ENCODE peak calls at places on chromosomes 2 and 18, in six cellular contexts. One of them, this sample, is unnamed.

GRCh38 chr18:8720141-8720540 is 14.8 kb downstream of the MTCL1 start:
- DNase-seq in H1: no peak
- DNase-seq in fibroblast of lung: no peak
- DNase-seq in mammary epithelial cell: no peak
- DNase-seq in MM.1S: no peak
- DNase-seq in GM23248: no peak
- DNase-seq in this sample: no peak

GRCh38 chr2:144505245-144505801 is 14.6 kb downstream of the ZEB2 start:
- DNase-seq in fibroblast of lung: peak; percentile 70
- DNase-seq in H1: no peak
- DNase-seq in mammary epithelial cell: peak; percentile 19
- DNase-seq in MM.1S: no peak
- DNase-seq in GM23248: peak; percentile 87
- DNase-seq in this sample: no peak

GRCh38 chr2:42979416-42979869 is 187.1 kb upstream of the HAAO start:
- DNase-seq in H1: no peak
- DNase-seq in mammary epithelial cell: no peak
- DNase-seq in GM23248: no peak
- DNase-seq in MM.1S: no peak
- DNase-seq in fibroblast of lung: no peak
- DNase-seq in this sample: no peak

GRCh38 chr2:161578998-161579397 is 45.2 kb upstream of the SLC4A10 start:
- DNase-seq in mammary epithelial cell: no peak
- DNase-seq in fibroblast of lung: no peak
- DNase-seq in GM23248: no peak
- DNase-seq in MM.1S: no peak
- DNase-seq in H1: no peak
- DNase-seq in this sample: no peak

GRCh38 chr2:201807452-201807980 is 1.2 kb downstream of the CDK15 start:
- DNase-seq in H1: no peak
- DNase-seq in mammary epithelial cell: no peak
- DNase-seq in fibroblast of lung: peak; percentile 74
- DNase-seq in GM23248: peak; percentile 85
- DNase-seq in MM.1S: no peak
- DNase-seq in this sample: no peak

GRCh38 chr2:1627628-1628371 is 116.5 kb downstream of the PXDN start:
- DNase-seq in GM23248: no peak
- DNase-seq in MM.1S: no peak
- DNase-seq in mammary epithelial cell: no peak
- DNase-seq in H1: no peak
- DNase-seq in fibroblast of lung: peak; percentile 86
- DNase-seq in this sample: no peak

GRCh38 chr2:234453216-234453615 is 43.7 kb downstream of the ARL4C start:
- DNase-seq in fibroblast of lung: peak; percentile 40
- DNase-seq in GM23248: no peak
- DNase-seq in mammary epithelial cell: peak; percentile 48
- DNase-seq in H1: no peak
- DNase-seq in MM.1S: no peak
- DNase-seq in this sample: no peak

GRCh38 chr2:72859831-72860262 is 27.4 kb upstream of the SPR start:
- DNase-seq in fibroblast of lung: peak; percentile 38
- DNase-seq in MM.1S: peak; percentile 84
- DNase-seq in GM23248: peak; percentile 67
- DNase-seq in H1: no peak
- DNase-seq in mammary epithelial cell: peak; percentile 75
- DNase-seq in this sample: peak; percentile 35

GRCh38 chr18:50545936-50546335 is 14.0 kb upstream of the MAPK4 start:
- DNase-seq in GM23248: no peak
- DNase-seq in mammary epithelial cell: no peak
- DNase-seq in H1: no peak
- DNase-seq in MM.1S: no peak
- DNase-seq in fibroblast of lung: no peak
- DNase-seq in this sample: no peak

GRCh38 chr2:41728757-41729338 is 319.0 kb upstream of the PKDCC start:
- DNase-seq in H1: no peak
- DNase-seq in MM.1S: no peak
- DNase-seq in mammary epithelial cell: no peak
- DNase-seq in GM23248: no peak
- DNase-seq in fibroblast of lung: no peak
- DNase-seq in this sample: no peak

GRCh38 chr2:101679037-101679726 is 18.3 kb upstream of the MAP4K4 start:
- DNase-seq in MM.1S: no peak
- DNase-seq in fibroblast of lung: peak; percentile 92
- DNase-seq in H1: no peak
- DNase-seq in mammary epithelial cell: peak; percentile 37
- DNase-seq in GM23248: peak; percentile 79
- DNase-seq in this sample: no peak

GRCh38 chr18:58223717-58224424 is 179.8 kb downstream of the NEDD4L start:
- DNase-seq in GM23248: peak; percentile 97
- DNase-seq in mammary epithelial cell: peak; percentile 96
- DNase-seq in H1: no peak
- DNase-seq in fibroblast of lung: peak; percentile 93
- DNase-seq in MM.1S: no peak
- DNase-seq in this sample: no peak

GRCh38 chr2:143264851-143265250 is 135.6 kb downstream of the ARHGAP15 start:
- DNase-seq in H1: no peak
- DNase-seq in fibroblast of lung: peak; percentile 91
- DNase-seq in mammary epithelial cell: no peak
- DNase-seq in GM23248: peak; percentile 94
- DNase-seq in MM.1S: no peak
- DNase-seq in this sample: no peak

GRCh38 chr2:63849381-63850203 is 7.9 kb downstream of the UGP2 start:
- DNase-seq in GM23248: peak; percentile 39
- DNase-seq in MM.1S: no peak
- DNase-seq in H1: peak; percentile 58
- DNase-seq in mammary epithelial cell: no peak
- DNase-seq in fibroblast of lung: peak; percentile 78
- DNase-seq in this sample: no peak

GRCh38 chr2:226798422-226799210 is 1.0 kb downstream of the IRS1 start:
- DNase-seq in mammary epithelial cell: peak; percentile 55
- DNase-seq in H1: no peak
- DNase-seq in fibroblast of lung: peak; percentile 69
- DNase-seq in MM.1S: peak; percentile 53
- DNase-seq in GM23248: peak; percentile 69
- DNase-seq in this sample: no peak

GRCh38 chr2:11680181-11680900 is 10.3 kb upstream of the NTSR2 start:
- DNase-seq in H1: no peak
- DNase-seq in fibroblast of lung: no peak
- DNase-seq in MM.1S: no peak
- DNase-seq in GM23248: no peak
- DNase-seq in mammary epithelial cell: no peak
- DNase-seq in this sample: no peak

GRCh38 chr2:63692002-63692606 is 103.3 kb downstream of the MDH1 start:
- DNase-seq in mammary epithelial cell: peak; percentile 25
- DNase-seq in MM.1S: peak; percentile 57
- DNase-seq in GM23248: peak; percentile 67
- DNase-seq in fibroblast of lung: peak; percentile 36
- DNase-seq in H1: no peak
- DNase-seq in this sample: no peak

GRCh38 chr2:20617081-20617575 is 33.8 kb downstream of the HS1BP3 start:
- DNase-seq in mammary epithelial cell: no peak
- DNase-seq in GM23248: no peak
- DNase-seq in H1: no peak
- DNase-seq in MM.1S: no peak
- DNase-seq in fibroblast of lung: no peak
- DNase-seq in this sample: no peak
- H3K4me1 ChIP-seq in mammary epithelial cell: peaks cover 27% of the 10 kb centered on the region
- H3K4me1 ChIP-seq in GM23248: peaks cover 14% of the 10 kb centered on the region
- H3K4me1 ChIP-seq in H1: peaks cover 19% of the 10 kb centered on the region
- H3K4me1 ChIP-seq in MM.1S: peaks cover 15% of the 10 kb centered on the region
- H3K4me1 ChIP-seq in fibroblast of lung: peaks cover 30% of the 10 kb centered on the region
- H3K4me1 ChIP-seq in this sample: peaks cover 19% of the 10 kb centered on the region

DNA sequence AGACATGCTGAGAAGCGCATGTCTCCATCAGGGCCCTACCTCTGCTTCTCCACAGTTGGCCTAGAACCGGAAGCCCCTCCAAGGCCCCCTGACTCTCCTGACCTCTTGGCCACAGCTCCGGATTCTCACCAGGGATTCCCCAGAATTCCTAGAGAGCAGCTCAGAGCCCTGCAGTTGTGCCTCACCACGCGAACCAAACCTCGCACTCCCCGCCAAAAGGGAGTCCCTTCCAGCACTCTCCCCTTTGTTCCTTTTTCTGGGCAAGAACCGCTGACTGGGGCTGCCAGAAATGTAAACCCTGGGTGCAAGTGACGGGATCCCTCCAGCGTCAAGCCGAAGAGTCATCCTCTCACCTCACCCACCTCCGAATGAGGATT is 36.7 kb downstream of the AFF3 start:
- DNase-seq in MM.1S: no peak
- DNase-seq in H1: no peak
- DNase-seq in mammary epithelial cell: no peak
- DNase-seq in GM23248: no peak
- DNase-seq in fibroblast of lung: peak; percentile 30
- DNase-seq in this sample: no peak
- H3K9ac ChIP-seq in MM.1S: no peak overlapping the region
- H3K9ac ChIP-seq in H1: no peak overlapping the region
- H3K9ac ChIP-seq in mammary epithelial cell: no peak overlapping the region
- H3K9ac ChIP-seq in GM23248: no peak overlapping the region
- H3K9ac ChIP-seq in fibroblast of lung: no peak overlapping the region
- H3K9ac ChIP-seq in this sample: no peak overlapping the region

GRCh38 chr2:149191915-149192314 is 138.5 kb upstream of the LYPD6 start:
- DNase-seq in fibroblast of lung: no peak
- DNase-seq in H1: no peak
- DNase-seq in MM.1S: no peak
- DNase-seq in GM23248: no peak
- DNase-seq in mammary epithelial cell: peak; percentile 11
- DNase-seq in this sample: no peak

GRCh38 chr2:149188291-149188690 is 142.1 kb upstream of the LYPD6 start:
- DNase-seq in fibroblast of lung: no peak
- DNase-seq in MM.1S: no peak
- DNase-seq in GM23248: no peak
- DNase-seq in mammary epithelial cell: no peak
- DNase-seq in H1: no peak
- DNase-seq in this sample: no peak

GRCh38 chr2:149187061-149187460 is 143.3 kb upstream of the LYPD6 start:
- DNase-seq in GM23248: no peak
- DNase-seq in MM.1S: no peak
- DNase-seq in mammary epithelial cell: no peak
- DNase-seq in H1: no peak
- DNase-seq in fibroblast of lung: no peak
- DNase-seq in this sample: no peak

GRCh38 chr2:149189769-149190168 is 140.6 kb upstream of the LYPD6 start:
- DNase-seq in MM.1S: no peak
- DNase-seq in mammary epithelial cell: no peak
- DNase-seq in H1: no peak
- DNase-seq in GM23248: no peak
- DNase-seq in fibroblast of lung: no peak
- DNase-seq in this sample: no peak

DNA sequence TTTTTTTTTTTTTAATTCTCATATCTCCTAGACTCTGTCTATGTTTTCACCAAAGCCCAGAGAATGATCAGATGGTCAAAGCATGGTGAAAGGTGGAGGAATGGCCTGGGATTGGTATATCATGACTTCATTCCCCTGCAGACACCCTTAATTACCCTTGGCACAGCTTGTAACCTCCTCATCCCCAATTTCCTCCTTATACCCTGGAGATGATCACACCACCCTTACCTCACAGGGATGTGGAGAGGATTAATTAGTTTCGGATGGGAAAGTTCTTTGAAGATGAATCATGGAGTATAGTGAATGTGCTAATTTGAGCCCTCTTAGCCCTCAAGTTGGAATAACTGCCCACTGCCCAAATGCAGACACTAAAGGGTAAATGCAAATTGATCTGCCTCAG is 138.0 kb upstream of the LYPD6 start:
- DNase-seq in fibroblast of lung: peak; percentile 21
- DNase-seq in MM.1S: no peak
- DNase-seq in H1: no peak
- DNase-seq in GM23248: peak; percentile 22
- DNase-seq in mammary epithelial cell: peak; percentile 14
- DNase-seq in this sample: no peak
- H3K4me2 ChIP-seq in fibroblast of lung: no peak overlapping the region
- H3K4me2 ChIP-seq in MM.1S: no peak overlapping the region
- H3K4me2 ChIP-seq in H1: no peak overlapping the region
- H3K4me2 ChIP-seq in GM23248: no peak overlapping the region
- H3K4me2 ChIP-seq in mammary epithelial cell: no peak overlapping the region
- H3K4me2 ChIP-seq in this sample: peak overlapping the region; percentile 7

GRCh38 chr2:229740279-229740678 is 25.9 kb upstream of the DNER start:
- DNase-seq in MM.1S: no peak
- DNase-seq in mammary epithelial cell: no peak
- DNase-seq in GM23248: no peak
- DNase-seq in fibroblast of lung: no peak
- DNase-seq in H1: no peak
- DNase-seq in this sample: no peak
- H3K4me1 ChIP-seq in MM.1S: no peaks in the 10 kb centered on the region
- H3K4me1 ChIP-seq in mammary epithelial cell: no peaks in the 10 kb centered on the region
- H3K4me1 ChIP-seq in GM23248: no peaks in the 10 kb centered on the region
- H3K4me1 ChIP-seq in fibroblast of lung: no peaks in the 10 kb centered on the region
- H3K4me1 ChIP-seq in H1: peaks cover 2% of the 10 kb centered on the region
- H3K4me1 ChIP-seq in this sample: no peaks in the 10 kb centered on the region

GRCh38 chr2:62467475-62468321 is 38.3 kb downstream of the TMEM17 start:
- DNase-seq in MM.1S: peak; percentile 70
- DNase-seq in mammary epithelial cell: peak; percentile 35
- DNase-seq in fibroblast of lung: no peak
- DNase-seq in GM23248: peak; percentile 74
- DNase-seq in H1: no peak
- DNase-seq in this sample: no peak
- H3K9ac ChIP-seq in MM.1S: no peak overlapping the region
- H3K9ac ChIP-seq in mammary epithelial cell: no peak overlapping the region
- H3K9ac ChIP-seq in fibroblast of lung: no peak overlapping the region
- H3K9ac ChIP-seq in GM23248: peak overlapping the region; percentile 8
- H3K9ac ChIP-seq in H1: no peak overlapping the region
- H3K9ac ChIP-seq in this sample: no peak overlapping the region

DNA sequence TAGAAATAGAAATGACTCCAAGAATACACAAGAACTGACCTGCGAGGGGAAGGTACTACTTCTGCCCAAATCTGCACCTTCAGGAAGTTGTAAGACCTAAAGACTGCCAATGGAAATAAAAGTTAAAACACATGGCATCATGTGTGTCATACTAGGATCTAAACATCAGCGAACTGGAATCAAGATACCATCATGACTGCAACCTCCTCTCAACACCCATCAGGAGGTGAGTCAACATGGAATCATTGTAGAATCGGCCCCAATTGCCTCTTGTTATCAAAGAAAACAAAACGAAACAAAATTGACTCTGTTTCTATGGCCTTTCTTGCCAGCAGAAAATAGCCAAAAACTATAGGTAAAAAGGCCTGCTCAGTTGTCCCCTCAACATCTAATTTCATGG is 15.1 kb downstream of the RDH14 start:
- DNase-seq in fibroblast of lung: peak; percentile 73
- DNase-seq in H1: no peak
- DNase-seq in GM23248: peak; percentile 80
- DNase-seq in mammary epithelial cell: peak; percentile 67
- DNase-seq in MM.1S: no peak
- DNase-seq in this sample: no peak
- H3K4me2 ChIP-seq in fibroblast of lung: no peak overlapping the region
- H3K4me2 ChIP-seq in H1: no peak overlapping the region
- H3K4me2 ChIP-seq in GM23248: peak overlapping the region; percentile 30
- H3K4me2 ChIP-seq in mammary epithelial cell: peak overlapping the region; percentile 7
- H3K4me2 ChIP-seq in MM.1S: no peak overlapping the region
- H3K4me2 ChIP-seq in this sample: peak overlapping the region; percentile 52

This sample was measured in keratinocyte.